ENCODE peak calls at places on chromosomes 12 and 14, in four cellular contexts. R, Z, V and M are unnamed samples.

GRCh38 chr14:35257809-35258208 is 34.4 kb upstream of the PSMA6 start:
- DNase-seq in V (peak), Z (no peak), R (no peak), M (no peak)

GRCh38 chr12:77979597-77980250 is 149.0 kb downstream of the NAV3 start:
- DNase-seq in V (peak), R (no peak), Z (no peak), M (no peak)

GRCh38 chr12:12608557-12608957 is 3.1 kb upstream of the CREBL2 start:
- DNase-seq in R (no peak), Z (no peak), V (peak), M (no peak)

GRCh38 chr14:55136868-55137785 is 8.1 kb downstream of the LGALS3 start:
- DNase-seq in Z (no peak), R (no peak), V (peak), M (peak)

GRCh38 chr14:104598039-104598438 is 6.5 kb downstream of the TMEM179 start:
- DNase-seq in Z (no peak), V (no peak), R (no peak), M (no peak)

GRCh38 chr12:66647034-66647691 is 31.7 kb downstream of the GRIP1 start:
- DNase-seq in V (peak), R (no peak), Z (peak), M (peak)

GRCh38 chr14:100525615-100526014 is 61.6 kb downstream of the BEGAIN start:
- DNase-seq in R (no peak), V (no peak), Z (no peak), M (no peak)

GRCh38 chr12:111757361-111758119 is 9.2 kb upstream of the ALDH2 start:
- DNase-seq in Z (no peak), V (peak), R (no peak), M (peak)

GRCh38 chr14:71536927-71537772 is 395.1 kb upstream of the RGS6 start:
- DNase-seq in V (no peak), R (no peak), Z (no peak), M (no peak)

GRCh38 chr14:95039259-95039992 is 117.9 kb downstream of the DICER1 start:
- DNase-seq in Z (no peak), R (no peak), V (no peak), M (no peak)

GRCh38 chr12:125149160-125150108 is 84.2 kb downstream of the AACS start:
- DNase-seq in Z (no peak), V (no peak), R (no peak), M (no peak)

GRCh38 chr12:95967301-95967700 is 24.2 kb downstream of the AMDHD1 start:
- DNase-seq in Z (no peak), R (no peak), V (no peak), M (no peak)

GRCh38 chr14:66982247-66982646 is 207.0 kb upstream of the GARIN2 start:
- DNase-seq in Z (no peak), R (no peak), V (no peak), M (no peak)

GRCh38 chr12:118189761-118190181 is 53.8 kb downstream of the PEBP1 start:
- DNase-seq in Z (peak), V (peak), R (no peak), M (peak)

GRCh38 chr14:29926228-29926627 is 1.4 kb downstream of the PRKD1 start:
- DNase-seq in R (no peak), V (no peak), Z (no peak), M (no peak)

GRCh38 chr12:31880340-31880739 is 78.9 kb upstream of the RESF1 start:
- DNase-seq in R (no peak), V (no peak), Z (no peak), M (no peak)

GRCh38 chr14:24274101-24274543 is 2.7 kb upstream of the RABGGTA start:
- DNase-seq in R (peak), Z (no peak), V (peak), M (no peak)
- H3K4me3 ChIP-seq in R (no peak), Z (no peak), V (no peak), M (no peak)

GRCh38 chr12:6076776-6077700 is 47.4 kb downstream of the VWF start:
- DNase-seq in R (no peak), Z (no peak), V (no peak), M (no peak)
- H3K4me3 ChIP-seq in R (no peak), Z (no peak), V (no peak), M (no peak)

GRCh38 chr12:94203796-94204195 is 55.4 kb downstream of the PLXNC1 start:
- DNase-seq in V (no peak), Z (no peak), R (no peak), M (no peak)

GRCh38 chr12:94204647-94205247 is 56.4 kb downstream of the PLXNC1 start:
- DNase-seq in R (no peak), V (no peak), Z (no peak), M (no peak)

GRCh38 chr12:94207467-94208432 is 59.4 kb downstream of the PLXNC1 start:
- DNase-seq in V (peak), Z (no peak), R (peak), M (peak)

GRCh38 chr12:94206886-94207285 is 58.5 kb downstream of the PLXNC1 start:
- DNase-seq in R (no peak), Z (no peak), V (peak), M (no peak)

DNA sequence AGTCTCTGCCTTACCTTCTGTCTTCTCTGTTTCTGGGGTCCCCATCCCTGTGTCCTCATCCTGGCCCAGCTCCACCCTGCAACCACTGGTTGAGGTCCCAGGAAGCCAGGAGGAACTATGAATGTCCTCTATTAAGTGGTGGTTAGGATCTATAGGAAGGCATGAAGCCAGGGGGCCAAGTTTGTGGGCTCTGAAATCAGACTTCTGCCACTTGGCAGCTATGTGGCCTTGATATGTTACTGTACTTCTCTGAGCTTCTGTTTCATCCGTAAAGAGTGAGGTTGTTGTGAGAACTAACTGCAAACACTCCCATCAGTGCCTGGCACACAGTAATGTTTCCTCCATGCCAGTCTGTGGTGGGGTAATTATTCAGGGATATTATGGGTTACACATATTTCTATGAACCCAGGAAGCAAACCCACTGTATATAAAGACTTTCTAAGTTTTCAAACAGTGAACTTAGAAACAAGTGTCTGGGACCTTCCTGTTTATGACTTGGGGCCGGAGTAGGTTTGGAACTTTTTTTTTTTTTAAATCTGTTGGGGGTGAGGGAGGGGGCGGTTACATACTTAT is 57.4 kb downstream of the PLXNC1 start:
- DNase-seq in V (no peak), R (peak), Z (no peak), M (no peak)
- H3K4me3 ChIP-seq in V (no peak), R (no peak), Z (no peak), M (no peak)

DNA sequence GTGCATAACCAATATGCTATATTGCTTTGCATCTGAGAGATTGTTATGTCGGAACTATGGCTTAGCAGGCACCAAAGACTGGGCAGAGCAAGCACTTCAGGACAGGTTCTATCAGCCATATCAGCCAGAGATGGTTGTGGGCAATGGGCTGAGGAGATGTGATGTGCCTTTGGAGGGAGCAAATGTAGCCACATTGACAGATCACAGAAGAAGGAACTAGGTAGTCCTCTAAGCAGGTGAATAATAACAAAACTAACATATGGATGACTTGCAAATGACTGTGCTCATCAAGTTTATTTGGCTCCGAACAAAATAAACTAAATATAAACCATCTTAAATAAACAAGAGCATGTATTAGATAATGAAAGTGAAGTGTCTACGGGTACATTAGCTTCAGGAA is 291.7 kb downstream of the RMST start:
- DNase-seq in Z (no peak), V (no peak), R (no peak), M (no peak)
- H3K4me3 ChIP-seq in Z (no peak), V (no peak), R (no peak), M (no peak)

GRCh38 chr12:8065991-8066594 is at the start of gene C3AR1:
- DNase-seq in V (peak), R (peak), Z (no peak), M (peak)

GRCh38 chr12:8064131-8064530 is 2.0 kb downstream of the C3AR1 start:
- DNase-seq in R (no peak), Z (no peak), V (no peak), M (no peak)
- H3K4me3 ChIP-seq in R (no peak), Z (no peak), V (no peak), M (no peak)

DNA sequence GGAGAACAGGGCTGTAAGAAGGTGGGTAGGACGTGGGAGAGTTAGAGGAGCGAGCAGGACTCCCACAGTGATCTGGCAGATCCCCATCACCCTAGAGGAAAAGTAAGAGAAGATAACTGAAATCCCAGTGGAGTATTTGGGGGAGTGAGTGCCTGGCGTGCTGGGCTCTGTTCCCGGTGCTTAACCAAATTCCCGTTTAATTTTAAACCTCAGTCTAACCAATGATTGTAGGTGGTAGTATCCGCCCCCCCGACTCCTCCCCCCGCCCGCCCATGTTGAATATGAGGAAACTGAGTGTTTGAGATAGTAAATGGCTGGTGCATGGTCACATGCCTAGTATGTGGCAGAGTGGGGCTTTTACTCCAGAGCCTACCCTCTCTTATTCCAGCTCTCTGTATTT is 1.2 kb downstream of the TARBP2 start:
- DNase-seq in R (no peak), Z (no peak), V (peak), M (no peak)
- H3K4me3 ChIP-seq in R (no peak), Z (peak), V (peak), M (no peak)

GRCh38 chr12:93290391-93290790 is 87.3 kb upstream of the NUDT4 start:
- DNase-seq in Z (no peak), V (no peak), R (no peak), M (no peak)

GRCh38 chr12:93292213-93292612 is 85.5 kb upstream of the NUDT4 start:
- DNase-seq in Z (no peak), R (no peak), V (no peak), M (no peak)

GRCh38 chr12:93297032-93297431 is 80.7 kb upstream of the NUDT4 start:
- DNase-seq in Z (no peak), R (no peak), V (no peak), M (peak)

GRCh38 chr12:93297536-93297935 is 80.2 kb upstream of the NUDT4 start:
- DNase-seq in R (no peak), V (no peak), Z (no peak), M (no peak)

GRCh38 chr12:93292731-93293566 is 84.8 kb upstream of the NUDT4 start:
- DNase-seq in V (no peak), R (no peak), Z (no peak), M (no peak)
- H3K4me3 ChIP-seq in V (no peak), R (no peak), Z (no peak), M (no peak)